ENCODE peak calls at places on chromosomes 2 and 18, in eight cellular contexts. F is left lung, O is right atrium auricular region, T is NT2/D1, Q is heart left ventricle, X is GM23248, W is HCT116, D is psoas muscle. A is an unnamed sample.

GRCh38 chr2:42021490-42021889 is 26.3 kb upstream of the PKDCC start:
- DNase-seq in F (no peak), O (no peak), T (no peak), Q (peak; percentile 42), X (peak; percentile 42), W (no peak), D (peak; percentile 61), A (no peak)

GRCh38 chr2:239222346-239223028 is 178.3 kb downstream of the HDAC4 start:
- DNase-seq in F (no peak), O (no peak), T (no peak), Q (no peak), X (peak; percentile 73), W (no peak), D (no peak), A (no peak)

GRCh38 chr18:35515460-35516130 is 17.8 kb upstream of the INO80C start:
- DNase-seq in F (no peak), O (peak; percentile 23), T (no peak), Q (no peak), X (peak; percentile 40), W (no peak), D (no peak), A (no peak)

GRCh38 chr2:118856330-118856977 is 9.0 kb upstream of the EN1 start:
- DNase-seq in F (no peak), O (no peak), T (no peak), Q (no peak), X (no peak), W (no peak), D (no peak), A (no peak)

GRCh38 chr2:172607379-172607928 is 51.6 kb downstream of the PDK1 start:
- DNase-seq in F (no peak), O (no peak), T (no peak), Q (no peak), X (no peak), W (no peak), D (no peak), A (no peak)

GRCh38 chr2:36393738-36394256 is 38.2 kb downstream of the CRIM1 start:
- DNase-seq in F (no peak), O (no peak), T (no peak), Q (no peak), X (peak; percentile 40), W (no peak), D (no peak), A (no peak)

GRCh38 chr2:205212357-205212756 is 469.9 kb upstream of the NRP2 start:
- DNase-seq in F (no peak), O (no peak), T (no peak), Q (no peak), X (no peak), W (no peak), D (no peak), A (no peak)

GRCh38 chr2:95049088-95049955 is 23.8 kb downstream of the MAL start:
- DNase-seq in F (no peak), O (no peak), T (no peak), Q (no peak), X (no peak), W (no peak), D (no peak), A (no peak)

GRCh38 chr2:224843141-224843540 is 127.0 kb upstream of the CCDC195 start:
- DNase-seq in F (no peak), O (no peak), T (no peak), Q (no peak), X (peak; percentile 37), W (no peak), D (no peak), A (no peak)

GRCh38 chr2:175446201-175446600 is 264.7 kb upstream of the ATP5MC3 start:
- DNase-seq in F (no peak), O (no peak), T (no peak), Q (no peak), X (no peak), W (no peak), D (no peak), A (no peak)

GRCh38 chr2:16664052-16664731 is 1.4 kb downstream of the CYRIA start:
- DNase-seq in F (no peak), O (no peak), T (no peak), Q (peak; percentile 74), X (peak; percentile 19), W (no peak), D (peak; percentile 53), A (no peak)
- H3K4me1 ChIP-seq in F (peaks cover 66% of the 10 kb centered on the region), O (peaks cover 19% of the 10 kb centered on the region), T (peaks cover 4% of the 10 kb centered on the region), Q (peaks cover 34% of the 10 kb centered on the region), X (no peaks in the 10 kb centered on the region), W (peaks cover 3% of the 10 kb centered on the region), D (peaks cover 45% of the 10 kb centered on the region), A (peaks cover 10% of the 10 kb centered on the region)

DNA sequence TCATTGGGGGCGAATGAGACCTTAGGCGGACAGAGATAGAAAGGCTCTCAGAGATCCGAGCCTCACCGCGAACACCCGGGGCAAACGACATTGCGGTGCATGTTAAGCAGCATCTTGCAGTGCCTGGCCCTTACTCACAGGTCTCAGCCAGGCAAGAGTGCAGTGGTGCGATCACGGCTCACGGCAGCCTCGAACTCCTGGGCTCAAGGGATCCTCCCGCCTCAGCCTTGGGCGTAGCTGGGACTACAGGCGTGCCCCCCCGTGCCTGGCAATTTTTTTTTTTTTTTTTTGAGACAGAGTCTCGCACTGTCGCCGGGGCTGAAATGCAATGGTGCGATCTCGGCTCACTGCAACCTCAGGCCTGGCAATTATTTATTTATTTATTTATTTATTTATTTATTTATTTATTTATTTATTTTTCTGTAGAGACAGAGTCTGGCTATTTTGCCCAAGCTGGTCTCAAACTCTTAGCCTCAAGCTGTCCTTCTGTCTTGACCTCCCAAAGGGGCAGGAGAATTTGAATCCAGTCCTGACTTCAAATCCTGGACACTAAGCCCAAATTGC is 1.3 kb downstream of the LAMA3 start:
- DNase-seq in F (peak; percentile 71), O (no peak), T (no peak), Q (no peak), X (no peak), W (no peak), D (no peak), A (no peak)
- H3K4me3 ChIP-seq in F (peak overlapping the region; percentile 49), O (peak overlapping the region; percentile 64), T (peak overlapping the region; percentile 42), Q (peak overlapping the region; percentile 70), X (no peak overlapping the region), W (no peak overlapping the region), D (peak overlapping the region; percentile 69), A (peak overlapping the region; percentile 55)

GRCh38 chr2:126534508-126534907 is 121.5 kb upstream of the GYPC start:
- DNase-seq in F (no peak), O (no peak), T (no peak), Q (peak; percentile 48), X (no peak), W (no peak), D (no peak), A (no peak)
- H3K9me3 ChIP-seq in F (no peaks in the 10 kb centered on the region), O (no peaks in the 10 kb centered on the region), T (no peaks in the 10 kb centered on the region), Q (no peaks in the 10 kb centered on the region), X (no peaks in the 10 kb centered on the region), W (no peaks in the 10 kb centered on the region), D (no peaks in the 10 kb centered on the region), A (no peaks in the 10 kb centered on the region)

DNA sequence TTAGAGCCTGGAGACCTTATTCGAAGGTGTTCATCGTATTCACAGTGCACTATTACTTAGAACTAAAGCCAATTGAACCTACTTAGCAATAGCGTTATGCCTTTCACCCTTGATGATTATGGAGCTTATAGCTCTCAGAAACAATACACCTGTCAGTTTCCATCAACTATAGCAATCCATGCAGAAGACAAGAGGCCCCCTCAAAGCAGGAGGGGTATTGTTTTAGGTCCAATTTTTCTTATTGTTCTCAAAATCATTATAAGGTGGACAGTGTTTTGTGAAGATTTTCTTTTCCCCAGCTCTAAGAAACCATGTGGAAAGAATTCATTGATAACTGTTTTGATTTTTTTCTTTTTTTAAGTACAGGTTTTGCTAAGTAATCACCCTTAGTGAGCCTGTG is 135.5 kb downstream of the MEIS1 start:
- DNase-seq in F (no peak), O (no peak), T (no peak), Q (no peak), X (no peak), W (no peak), D (no peak), A (no peak)
- H3K4me1 ChIP-seq in F (peaks cover 9% of the 10 kb centered on the region), O (peaks cover 2% of the 10 kb centered on the region), T (no peaks in the 10 kb centered on the region), Q (peaks cover 5% of the 10 kb centered on the region), X (peaks cover 9% of the 10 kb centered on the region), W (no peaks in the 10 kb centered on the region), D (peaks cover 2% of the 10 kb centered on the region), A (no peaks in the 10 kb centered on the region)

DNA sequence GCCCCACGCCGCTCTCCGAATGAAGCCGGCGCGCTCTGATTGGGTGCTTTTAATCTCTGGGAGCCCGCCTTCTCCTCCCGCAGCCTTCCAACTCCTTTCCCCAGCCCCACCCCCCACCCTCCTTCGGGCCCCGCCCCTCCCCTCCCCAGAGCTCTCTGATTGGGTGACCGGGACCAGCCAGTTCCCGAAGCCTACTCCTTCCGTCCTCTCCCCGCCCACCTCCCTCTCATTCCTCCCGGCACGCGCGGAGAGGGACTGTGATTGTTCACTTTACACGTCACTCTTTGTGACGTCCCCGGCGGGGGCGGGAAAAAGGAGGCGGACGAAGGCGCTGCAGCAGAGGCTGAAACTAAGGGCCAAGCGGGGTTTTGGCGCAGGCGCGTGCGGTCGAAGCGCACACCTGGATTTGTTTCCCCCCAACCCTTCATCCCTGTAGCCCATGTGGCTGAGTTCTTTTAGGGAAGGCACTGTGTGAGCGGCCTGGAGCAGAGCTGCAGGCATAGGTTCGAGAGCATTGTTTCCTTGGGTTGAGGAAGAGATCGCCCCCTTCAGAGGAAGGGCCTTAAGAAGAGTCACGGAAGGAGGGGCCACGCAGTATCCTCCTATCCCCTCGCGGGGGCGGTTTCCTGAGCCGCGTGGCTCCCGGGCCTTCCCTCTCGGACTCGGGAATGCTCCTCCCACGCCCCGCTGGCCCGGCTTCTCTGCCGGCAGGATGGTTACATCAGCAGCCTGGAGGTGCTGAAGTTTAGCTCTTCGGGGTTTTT is at the start of gene MEX3C:
- DNase-seq in F (peak; percentile 98), O (peak; percentile 99), T (peak; percentile 95), Q (peak; percentile 99), X (peak; percentile 100), W (peak; percentile 97), D (peak; percentile 99), A (peak; percentile 99)
- H3K4me3 ChIP-seq in F (peak within 1 kb of the TSS; percentile 72), O (peak within 1 kb of the TSS; percentile 96), T (peak within 1 kb of the TSS; percentile 95), Q (peak within 1 kb of the TSS; percentile 88), X (peak within 1 kb of the TSS; percentile 94), W (peak within 1 kb of the TSS; percentile 98), D (peak within 1 kb of the TSS; percentile 91), A (peak within 1 kb of the TSS; percentile 84)

DNA sequence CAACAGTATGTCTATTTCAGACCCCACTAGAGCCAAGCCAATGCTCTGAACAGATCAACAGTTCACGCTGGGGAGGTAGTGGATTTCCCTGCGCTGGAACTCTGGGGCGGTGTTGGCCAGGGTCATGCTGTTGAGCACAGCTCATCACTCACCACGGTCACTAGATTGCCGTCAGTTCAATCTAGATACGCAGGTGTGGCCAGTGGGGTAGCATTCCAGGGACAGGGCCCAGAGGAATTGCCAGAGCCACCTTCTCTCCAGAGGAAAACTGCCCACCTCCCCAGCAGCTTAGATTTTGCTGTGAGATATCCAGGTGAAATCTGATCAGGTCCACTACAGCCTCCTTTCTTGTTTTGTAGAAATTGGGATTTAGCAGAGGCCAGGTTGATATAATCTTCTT is 101.8 kb downstream of the SOX11 start:
- DNase-seq in F (no peak), O (no peak), T (no peak), Q (no peak), X (no peak), W (no peak), D (no peak), A (no peak)
- H3K9me3 ChIP-seq in F (no peaks in the 10 kb centered on the region), O (peaks cover 9% of the 10 kb centered on the region), T (peaks cover 11% of the 10 kb centered on the region), Q (peaks cover 6% of the 10 kb centered on the region), X (no peaks in the 10 kb centered on the region), W (peaks cover 30% of the 10 kb centered on the region), D (no peaks in the 10 kb centered on the region), A (no peaks in the 10 kb centered on the region)